ENCODE peak calls at places on chromosomes 5 and 9, in seven cellular contexts. One of them, this sample, is unnamed.

GRCh38 chr9:98563997-98564396 is 144.7 kb downstream of the GABBR2 start:
- DNase-seq in lower leg skin: peak; percentile 32
- DNase-seq in fibroblast of the aortic adventitia: no peak
- DNase-seq in adrenal gland: no peak
- DNase-seq in NB4: no peak
- DNase-seq in right lobe of liver: no peak
- DNase-seq in PC-3: no peak
- DNase-seq in this sample: no peak

GRCh38 chr9:81871695-81872094 is 56.5 kb upstream of the SPATA31D4 start:
- DNase-seq in right lobe of liver: no peak
- DNase-seq in fibroblast of the aortic adventitia: peak; percentile 70
- DNase-seq in lower leg skin: no peak
- DNase-seq in PC-3: peak; percentile 58
- DNase-seq in NB4: no peak
- DNase-seq in adrenal gland: no peak
- DNase-seq in this sample: peak; percentile 68

GRCh38 chr9:125255781-125256391 is 5.7 kb upstream of the GAPVD1 start:
- DNase-seq in fibroblast of the aortic adventitia: no peak
- DNase-seq in lower leg skin: no peak
- DNase-seq in right lobe of liver: no peak
- DNase-seq in PC-3: peak; percentile 26
- DNase-seq in NB4: peak; percentile 46
- DNase-seq in adrenal gland: no peak
- DNase-seq in this sample: no peak

GRCh38 chr5:68431181-68431580 is 215.6 kb downstream of the PIK3R1 start:
- DNase-seq in PC-3: no peak
- DNase-seq in fibroblast of the aortic adventitia: no peak
- DNase-seq in right lobe of liver: no peak
- DNase-seq in lower leg skin: no peak
- DNase-seq in adrenal gland: no peak
- DNase-seq in NB4: no peak
- DNase-seq in this sample: no peak

GRCh38 chr5:446864-447263 is 3.9 kb downstream of the EXOC3 start:
- DNase-seq in PC-3: peak; percentile 66
- DNase-seq in adrenal gland: no peak
- DNase-seq in NB4: peak; percentile 63
- DNase-seq in fibroblast of the aortic adventitia: peak; percentile 61
- DNase-seq in right lobe of liver: peak; percentile 35
- DNase-seq in lower leg skin: peak; percentile 72
- DNase-seq in this sample: peak; percentile 42

GRCh38 chr5:175728316-175728715 is 70.4 kb downstream of the HRH2 start:
- DNase-seq in fibroblast of the aortic adventitia: no peak
- DNase-seq in NB4: no peak
- DNase-seq in PC-3: no peak
- DNase-seq in lower leg skin: peak; percentile 48
- DNase-seq in right lobe of liver: no peak
- DNase-seq in adrenal gland: no peak
- DNase-seq in this sample: no peak

GRCh38 chr5:37740331-37741066 is 99.3 kb downstream of the GDNF start:
- DNase-seq in adrenal gland: no peak
- DNase-seq in PC-3: no peak
- DNase-seq in lower leg skin: no peak
- DNase-seq in right lobe of liver: no peak
- DNase-seq in NB4: no peak
- DNase-seq in fibroblast of the aortic adventitia: peak; percentile 73
- DNase-seq in this sample: peak; percentile 49

GRCh38 chr5:53059281-53059680 is 50.3 kb downstream of the MOCS2 start:
- DNase-seq in lower leg skin: no peak
- DNase-seq in fibroblast of the aortic adventitia: no peak
- DNase-seq in NB4: peak; percentile 1
- DNase-seq in PC-3: no peak
- DNase-seq in adrenal gland: no peak
- DNase-seq in right lobe of liver: no peak
- DNase-seq in this sample: peak; percentile 38

GRCh38 chr9:127586096-127586495 is 26.0 kb upstream of the STXBP1 start:
- DNase-seq in PC-3: no peak
- DNase-seq in fibroblast of the aortic adventitia: no peak
- DNase-seq in adrenal gland: no peak
- DNase-seq in NB4: no peak
- DNase-seq in right lobe of liver: no peak
- DNase-seq in lower leg skin: no peak
- DNase-seq in this sample: no peak

GRCh38 chr9:121649476-121650219 is 1.8 kb upstream of the DAB2IP start:
- DNase-seq in lower leg skin: no peak
- DNase-seq in right lobe of liver: no peak
- DNase-seq in adrenal gland: no peak
- DNase-seq in NB4: no peak
- DNase-seq in PC-3: peak; percentile 12
- DNase-seq in fibroblast of the aortic adventitia: no peak
- DNase-seq in this sample: no peak

GRCh38 chr9:91037511-91038482 is 236.2 kb downstream of the SYK start:
- DNase-seq in PC-3: peak; percentile 67
- DNase-seq in right lobe of liver: peak; percentile 83
- DNase-seq in NB4: peak; percentile 46
- DNase-seq in adrenal gland: peak; percentile 75
- DNase-seq in fibroblast of the aortic adventitia: peak; percentile 90
- DNase-seq in lower leg skin: peak; percentile 93
- DNase-seq in this sample: peak; percentile 84

GRCh38 chr5:157649091-157649490 is 3.1 kb downstream of the SOX30 start:
- DNase-seq in right lobe of liver: no peak
- DNase-seq in lower leg skin: no peak
- DNase-seq in adrenal gland: no peak
- DNase-seq in PC-3: no peak
- DNase-seq in NB4: no peak
- DNase-seq in fibroblast of the aortic adventitia: no peak
- DNase-seq in this sample: no peak

GRCh38 chr5:157652377-157652692 is at the start of gene SOX30:
- DNase-seq in adrenal gland: no peak
- DNase-seq in lower leg skin: no peak
- DNase-seq in fibroblast of the aortic adventitia: no peak
- DNase-seq in NB4: no peak
- DNase-seq in PC-3: no peak
- DNase-seq in right lobe of liver: no peak
- DNase-seq in this sample: no peak

GRCh38 chr5:157648275-157648990 is 3.8 kb downstream of the SOX30 start:
- DNase-seq in PC-3: peak; percentile 32
- DNase-seq in lower leg skin: no peak
- DNase-seq in right lobe of liver: no peak
- DNase-seq in NB4: no peak
- DNase-seq in adrenal gland: no peak
- DNase-seq in fibroblast of the aortic adventitia: no peak
- DNase-seq in this sample: no peak

GRCh38 chr5:157651011-157651611 is 1.1 kb downstream of the SOX30 start:
- DNase-seq in lower leg skin: peak; percentile 76
- DNase-seq in NB4: no peak
- DNase-seq in PC-3: no peak
- DNase-seq in right lobe of liver: no peak
- DNase-seq in adrenal gland: no peak
- DNase-seq in fibroblast of the aortic adventitia: no peak
- DNase-seq in this sample: no peak

GRCh38 chr5:157651623-157652376 is 438 bp downstream of the SOX30 start:
- DNase-seq in lower leg skin: peak; percentile 84
- DNase-seq in right lobe of liver: peak; percentile 51
- DNase-seq in NB4: no peak
- DNase-seq in PC-3: no peak
- DNase-seq in fibroblast of the aortic adventitia: no peak
- DNase-seq in adrenal gland: peak; percentile 43
- DNase-seq in this sample: no peak
- TF ChIP-seq CTCF in lower leg skin: no peak
- TF ChIP-seq CTCF in right lobe of liver: no peak
- TF ChIP-seq CTCF in NB4: no peak
- TF ChIP-seq CTCF in PC-3: no peak
- TF ChIP-seq CTCF in fibroblast of the aortic adventitia: no peak
- TF ChIP-seq CTCF in adrenal gland: peak; percentile 16
- TF ChIP-seq CTCF in this sample: no peak

GRCh38 chr5:173187054-173187743 is 42.9 kb downstream of the BNIP1 start:
- DNase-seq in NB4: peak; percentile 15
- DNase-seq in fibroblast of the aortic adventitia: no peak
- DNase-seq in PC-3: no peak
- DNase-seq in lower leg skin: no peak
- DNase-seq in right lobe of liver: no peak
- DNase-seq in adrenal gland: no peak
- DNase-seq in this sample: no peak
- TF ChIP-seq CTCF in NB4: peak; percentile 6
- TF ChIP-seq CTCF in fibroblast of the aortic adventitia: no peak
- TF ChIP-seq CTCF in PC-3: peak; percentile 39
- TF ChIP-seq CTCF in lower leg skin: no peak
- TF ChIP-seq CTCF in right lobe of liver: no peak
- TF ChIP-seq CTCF in adrenal gland: no peak
- TF ChIP-seq CTCF in this sample: peak; percentile 37

DNA sequence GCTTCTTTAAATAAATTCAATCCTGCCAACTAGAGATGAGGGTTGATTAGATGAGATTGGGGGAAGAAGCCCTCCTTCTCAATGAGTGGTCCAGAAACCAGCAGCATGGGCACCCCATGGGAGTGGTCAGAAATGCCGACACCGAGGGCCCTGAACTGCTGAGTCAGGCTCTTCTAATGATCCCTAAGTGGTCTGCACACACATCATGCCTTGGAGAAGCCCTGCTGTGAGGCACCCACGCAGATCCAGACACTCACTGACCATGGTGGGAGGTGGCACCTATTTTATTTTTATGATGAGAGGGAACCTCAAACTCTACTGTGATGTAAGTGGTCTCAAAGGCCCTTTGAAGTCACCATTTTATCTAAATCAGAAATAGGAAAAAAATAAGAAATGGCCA is 72.3 kb upstream of the BOD1 start:
- DNase-seq in right lobe of liver: no peak
- DNase-seq in lower leg skin: no peak
- DNase-seq in NB4: peak; percentile 17
- DNase-seq in fibroblast of the aortic adventitia: no peak
- DNase-seq in adrenal gland: no peak
- DNase-seq in PC-3: no peak
- DNase-seq in this sample: no peak
- TF ChIP-seq CTCF in right lobe of liver: no peak
- TF ChIP-seq CTCF in lower leg skin: no peak
- TF ChIP-seq CTCF in NB4: no peak
- TF ChIP-seq CTCF in fibroblast of the aortic adventitia: no peak
- TF ChIP-seq CTCF in adrenal gland: no peak
- TF ChIP-seq CTCF in PC-3: no peak
- TF ChIP-seq CTCF in this sample: no peak

DNA sequence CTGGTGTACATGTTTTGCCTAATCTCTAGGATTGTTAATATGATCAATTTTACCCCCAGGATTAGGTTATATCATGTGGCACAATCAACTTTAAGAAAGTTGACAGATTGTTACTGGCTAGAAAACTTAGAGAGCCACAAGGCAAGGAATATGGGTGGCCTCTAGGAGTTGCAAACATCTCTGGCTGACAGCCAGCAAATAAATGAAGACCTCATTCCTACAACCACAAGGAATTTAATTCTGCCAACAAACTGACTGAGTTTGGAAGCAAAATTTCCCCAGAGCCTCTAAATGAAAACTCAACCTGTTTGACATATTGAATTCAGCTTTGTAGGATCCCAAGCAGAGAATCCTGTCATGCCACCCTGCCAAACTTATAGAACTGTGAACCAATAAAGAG is 196.4 kb upstream of the PTGER4 start:
- DNase-seq in lower leg skin: no peak
- DNase-seq in adrenal gland: no peak
- DNase-seq in fibroblast of the aortic adventitia: peak; percentile 50
- DNase-seq in right lobe of liver: no peak
- DNase-seq in PC-3: peak; percentile 56
- DNase-seq in NB4: no peak
- DNase-seq in this sample: no peak
- TF ChIP-seq CTCF in lower leg skin: no peak
- TF ChIP-seq CTCF in adrenal gland: no peak
- TF ChIP-seq CTCF in fibroblast of the aortic adventitia: no peak
- TF ChIP-seq CTCF in right lobe of liver: no peak
- TF ChIP-seq CTCF in PC-3: no peak
- TF ChIP-seq CTCF in NB4: no peak
- TF ChIP-seq CTCF in this sample: no peak

DNA sequence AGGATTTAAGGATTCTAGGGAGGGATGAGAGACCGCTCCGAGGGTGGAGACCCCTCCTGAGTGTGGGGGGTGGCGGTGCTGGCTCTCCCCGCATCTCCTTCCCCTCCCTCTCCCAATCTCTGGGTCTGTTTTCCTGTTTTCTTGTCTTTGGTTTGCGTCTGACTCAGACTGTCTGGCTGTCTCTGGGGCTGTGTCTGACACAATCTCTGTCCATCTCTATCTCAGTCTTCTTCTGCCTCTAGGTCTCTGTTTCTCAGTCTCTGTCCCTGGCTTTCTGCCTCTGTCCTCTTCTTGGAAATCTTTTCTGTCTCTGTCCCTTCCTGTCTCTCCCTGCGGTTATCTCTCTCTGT is 196 bp upstream of the GRM6 start:
- DNase-seq in PC-3: no peak
- DNase-seq in adrenal gland: no peak
- DNase-seq in lower leg skin: no peak
- DNase-seq in fibroblast of the aortic adventitia: no peak
- DNase-seq in NB4: no peak
- DNase-seq in right lobe of liver: no peak
- DNase-seq in this sample: no peak
- TF ChIP-seq CTCF in PC-3: no peak
- TF ChIP-seq CTCF in adrenal gland: no peak
- TF ChIP-seq CTCF in lower leg skin: no peak
- TF ChIP-seq CTCF in fibroblast of the aortic adventitia: no peak
- TF ChIP-seq CTCF in NB4: no peak
- TF ChIP-seq CTCF in right lobe of liver: no peak
- TF ChIP-seq CTCF in this sample: no peak

GRCh38 chr5:6632324-6632930 is 417 bp downstream of the NSUN2 start:
- DNase-seq in right lobe of liver: no peak
- DNase-seq in fibroblast of the aortic adventitia: peak; percentile 20
- DNase-seq in adrenal gland: no peak
- DNase-seq in PC-3: peak; percentile 55
- DNase-seq in NB4: peak; percentile 58
- DNase-seq in lower leg skin: peak; percentile 87
- DNase-seq in this sample: peak; percentile 17
- TF ChIP-seq CTCF in right lobe of liver: no peak
- TF ChIP-seq CTCF in fibroblast of the aortic adventitia: peak; percentile 13
- TF ChIP-seq CTCF in adrenal gland: no peak
- TF ChIP-seq CTCF in PC-3: peak; percentile 23
- TF ChIP-seq CTCF in NB4: no peak
- TF ChIP-seq CTCF in lower leg skin: no peak
- TF ChIP-seq CTCF in this sample: peak; percentile 34

This sample was measured in HFFc6.